ENCODE peak calls at places on chromosomes 5 and 9, in seven cellular contexts. T, Q, P, F, U, W and E are unnamed samples. For H3K4me1, the result is how much of the 10 kb centered on the place peaks cover.

GRCh38 chr5:124057161-124057814 is 545.3 kb downstream of the CSNK1G3 start:
- DNase-seq in P (no peak), U (no peak), Q (no peak), F (no peak), W (no peak), T (no peak), E (no peak)

GRCh38 chr5:149581192-149581861 is at the start of gene ARHGEF37:
- DNase-seq in P (peak), Q (no peak), T (no peak), F (peak), U (peak), W (peak), E (peak)

GRCh38 chr5:32520995-32521394 is 64.4 kb upstream of the SUB1 start:
- DNase-seq in W (no peak), P (no peak), U (no peak), Q (peak), F (no peak), T (no peak), E (no peak)

GRCh38 chr5:109063223-109063622 is 315.5 kb downstream of the FER start:
- DNase-seq in T (no peak), W (no peak), P (no peak), U (no peak), F (no peak), Q (peak), E (no peak)

GRCh38 chr9:37925786-37926736 is 22.1 kb upstream of the SLC25A51 start:
- DNase-seq in U (peak), W (no peak), T (no peak), P (no peak), F (no peak), Q (no peak), E (no peak)

GRCh38 chr9:137007060-137007815 is 10.9 kb upstream of the CLIC3 start:
- DNase-seq in F (no peak), T (no peak), P (no peak), Q (peak), W (no peak), U (peak), E (no peak)

GRCh38 chr5:1744393-1745189 is 55.0 kb downstream of the MRPL36 start:
- DNase-seq in U (no peak), Q (no peak), F (no peak), W (no peak), T (no peak), P (peak), E (no peak)

GRCh38 chr5:20166496-20166895 is 178.5 kb upstream of the CDH18 start:
- DNase-seq in F (no peak), T (no peak), W (peak), P (no peak), Q (no peak), U (no peak), E (peak)

GRCh38 chr5:1405121-1405520 is 40.1 kb downstream of the SLC6A3 start:
- DNase-seq in W (no peak), Q (no peak), T (no peak), P (no peak), F (no peak), U (no peak), E (no peak)

GRCh38 chr5:45512521-45512920 is 183.7 kb downstream of the HCN1 start:
- DNase-seq in Q (no peak), F (no peak), U (no peak), W (no peak), P (no peak), T (no peak), E (peak)

GRCh38 chr9:93304574-93305496 is 120.9 kb downstream of the WNK2 start:
- DNase-seq in Q (peak), F (peak), U (peak), T (peak), W (peak), P (peak), E (peak)

GRCh38 chr5:117473075-117473595 is 898.5 kb upstream of the SEMA6A start:
- DNase-seq in W (no peak), U (no peak), Q (no peak), T (no peak), F (peak), P (no peak), E (no peak)

GRCh38 chr5:93894471-93895354 is 153.3 kb upstream of the POU5F2 start:
- DNase-seq in Q (peak), U (no peak), F (no peak), P (no peak), W (no peak), T (no peak), E (no peak)

GRCh38 chr5:88607492-88607891 is 275.5 kb downstream of the MEF2C start:
- DNase-seq in U (no peak), F (no peak), P (no peak), T (no peak), W (no peak), Q (no peak), E (no peak)

GRCh38 chr9:107246259-107247254 is 36.5 kb upstream of the RAD23B start:
- DNase-seq in T (no peak), Q (peak), U (peak), W (no peak), P (peak), F (no peak), E (peak)

GRCh38 chr5:179393078-179393477 is 47.8 kb upstream of the ADAMTS2 start:
- DNase-seq in U (peak), F (no peak), T (no peak), Q (peak), P (peak), W (peak), E (no peak)

GRCh38 chr9:17462869-17463464 is 115.9 kb upstream of the SH3GL2 start:
- DNase-seq in T (no peak), U (peak), P (no peak), Q (peak), F (peak), W (peak), E (peak)

GRCh38 chr9:20209421-20210340 is 412.6 kb downstream of the MLLT3 start:
- DNase-seq in F (no peak), U (no peak), T (no peak), P (no peak), W (no peak), Q (no peak), E (no peak)

GRCh38 chr5:173642895-173643481 is 26.5 kb upstream of the BOD1 start:
- DNase-seq in Q (no peak), P (peak), W (no peak), F (no peak), U (no peak), T (no peak), E (no peak)

GRCh38 chr5:158121678-158122077 is 262.7 kb upstream of the CLINT1 start:
- DNase-seq in T (no peak), P (no peak), W (no peak), F (no peak), U (no peak), Q (no peak), E (peak)

GRCh38 chr5:96080557-96080956 is 118.9 kb upstream of the ELL2 start:
- DNase-seq in F (no peak), U (peak), P (no peak), T (no peak), Q (peak), W (no peak), E (peak)

GRCh38 chr5:138148811-138149210 is 9.6 kb upstream of the NME5 start:
- DNase-seq in P (no peak), T (no peak), F (no peak), U (peak), W (no peak), Q (peak), E (no peak)

GRCh38 chr9:91253488-91253887 is 108.2 kb downstream of the AUH start:
- DNase-seq in F (no peak), T (no peak), W (no peak), U (peak), P (no peak), Q (peak), E (peak)

GRCh38 chr5:15601274-15601673 is 101.3 kb downstream of the FBXL7 start:
- DNase-seq in U (no peak), F (no peak), Q (peak), W (no peak), T (peak), P (no peak), E (peak)

GRCh38 chr5:172714491-172715420 is 56.2 kb downstream of the DUSP1 start:
- DNase-seq in P (peak), F (peak), T (no peak), Q (peak), W (peak), U (peak), E (peak)

GRCh38 chr5:154267516-154267915 is 77.0 kb downstream of the GALNT10 start:
- DNase-seq in U (no peak), T (no peak), P (no peak), Q (no peak), W (no peak), F (no peak), E (no peak)

GRCh38 chr9:128685022-128685332 is 4.0 kb upstream of the SET start:
- DNase-seq in T (no peak), W (no peak), Q (no peak), U (no peak), P (no peak), F (no peak), E (no peak)

GRCh38 chr5:102815084-102815483 is 60.0 kb downstream of the PAM start:
- DNase-seq in T (no peak), U (no peak), W (no peak), F (no peak), P (no peak), Q (no peak), E (no peak)

GRCh38 chr5:102813740-102814139 is 58.6 kb downstream of the PAM start:
- DNase-seq in U (no peak), W (no peak), F (no peak), Q (no peak), P (no peak), T (no peak), E (no peak)

GRCh38 chr5:102815560-102816324 is 60.6 kb downstream of the PAM start:
- DNase-seq in W (no peak), Q (no peak), P (no peak), U (no peak), F (no peak), T (no peak), E (no peak)

GRCh38 chr5:102818934-102819333 is 63.8 kb downstream of the PAM start:
- DNase-seq in F (no peak), U (no peak), T (no peak), W (no peak), Q (no peak), P (no peak), E (no peak)

GRCh38 chr5:102818345-102818744 is 63.2 kb downstream of the PAM start:
- DNase-seq in F (no peak), T (no peak), P (no peak), W (no peak), U (no peak), Q (no peak), E (no peak)
- H3K4me1 ChIP-seq in F (under half), T (under half), P (under half), W (under half), U (under half), Q (under half), E (under half)

GRCh38 chr9:131148966-131149677 is 23.7 kb downstream of the NUP214 start:
- DNase-seq in Q (no peak), T (no peak), F (no peak), P (no peak), U (no peak), W (no peak), E (peak)

GRCh38 chr9:131149678-131150033 is 24.3 kb downstream of the NUP214 start:
- DNase-seq in Q (no peak), T (no peak), W (no peak), U (no peak), F (no peak), P (no peak), E (no peak)

DNA sequence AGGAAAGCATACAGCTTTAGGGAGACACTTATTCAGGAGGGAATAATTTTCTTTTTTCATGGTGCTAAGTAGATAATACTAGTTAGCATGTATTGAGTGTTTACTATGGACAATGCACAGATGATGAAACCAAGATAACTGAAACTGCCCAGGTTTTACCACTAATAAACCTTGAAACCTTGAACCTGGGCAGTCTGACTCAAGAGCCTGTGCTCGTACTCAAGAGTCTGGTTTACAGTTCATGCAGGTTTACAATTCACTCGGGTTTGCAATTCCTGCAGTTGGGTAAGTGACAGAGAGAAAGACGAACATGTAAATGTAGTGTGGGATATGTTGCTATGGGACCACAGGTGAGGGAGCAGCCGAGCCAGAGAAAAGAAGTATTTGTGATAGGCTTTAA is 28.2 kb downstream of the NUP214 start:
- DNase-seq in F (no peak), W (no peak), T (no peak), Q (no peak), U (no peak), P (no peak), E (no peak)
- H2BK5ac ChIP-seq in F (no peak), W (no peak), T (no peak), Q (no peak), U (no peak), P (no peak), E (no peak)

GRCh38 chr5:30959238-30959637 is 234.2 kb upstream of the CDH6 start:
- DNase-seq in P (no peak), W (no peak), T (no peak), Q (peak), F (no peak), U (no peak), E (peak)

GRCh38 chr5:30957591-30957990 is 235.9 kb upstream of the CDH6 start:
- DNase-seq in F (no peak), W (no peak), U (no peak), P (no peak), T (no peak), Q (no peak), E (peak)

GRCh38 chr5:30960041-30960440 is 233.4 kb upstream of the CDH6 start:
- DNase-seq in Q (peak), T (no peak), W (no peak), U (no peak), F (no peak), P (no peak), E (no peak)

DNA sequence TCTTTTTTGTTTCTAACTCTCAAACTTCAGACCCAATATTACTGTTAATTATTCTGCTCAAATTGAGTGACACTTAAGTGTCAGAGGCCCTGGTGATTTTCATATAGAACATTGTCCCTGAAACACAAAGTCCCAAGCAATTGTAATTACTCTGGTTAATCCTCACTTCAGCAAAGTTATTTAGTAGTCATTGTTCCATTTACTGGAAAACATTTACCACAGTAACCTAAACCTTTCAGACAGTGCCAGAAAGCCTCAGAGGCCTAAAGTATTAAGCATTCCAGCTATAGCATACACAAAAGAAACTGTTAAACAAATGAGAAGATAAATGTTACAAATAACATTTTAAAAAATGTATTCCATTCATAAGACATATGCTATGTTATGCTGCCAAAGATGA is 237.2 kb upstream of the CDH6 start:
- DNase-seq in W (no peak), T (no peak), P (no peak), Q (no peak), F (no peak), U (no peak), E (no peak)
- H3K4me1 ChIP-seq in W (under half), T (under half), P (under half), Q (under half), F (under half), U (under half), E (under half)

GRCh38 chr9:42396318-42396717 is 212.9 kb downstream of the SPATA31A6 start:
- DNase-seq in Q (no peak), U (no peak), W (no peak), P (no peak), T (no peak), F (no peak), E (no peak)
- H2BK5ac ChIP-seq in Q (no peak), U (no peak), W (no peak), P (no peak), T (no peak), F (no peak), E (no peak)

DNA sequence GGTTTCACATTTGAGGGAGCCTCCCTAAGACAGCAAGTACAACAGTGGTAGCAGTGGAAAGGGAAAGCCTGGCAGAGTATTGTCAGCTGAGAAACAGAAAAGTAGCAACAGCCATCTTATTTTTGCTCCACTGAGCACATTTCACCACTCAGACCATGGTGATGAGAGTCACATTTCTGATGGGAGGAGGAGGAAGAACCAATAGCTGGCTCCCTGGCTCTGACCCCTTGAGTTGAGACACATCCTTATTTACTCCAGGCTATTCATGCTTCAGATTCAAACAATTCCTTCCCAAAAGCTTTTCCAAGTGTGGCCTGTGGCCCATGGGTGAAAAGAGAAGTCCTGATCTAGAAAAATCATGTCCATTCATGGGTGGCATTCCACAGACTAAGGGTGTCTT is 236.3 kb downstream of the ARHGAP26 start:
- DNase-seq in P (no peak), U (no peak), F (no peak), T (no peak), Q (no peak), W (no peak), E (no peak)
- H3K4me1 ChIP-seq in P (under half), U (under half), F (under half), T (under half), Q (under half), W (under half), E (under half)

DNA sequence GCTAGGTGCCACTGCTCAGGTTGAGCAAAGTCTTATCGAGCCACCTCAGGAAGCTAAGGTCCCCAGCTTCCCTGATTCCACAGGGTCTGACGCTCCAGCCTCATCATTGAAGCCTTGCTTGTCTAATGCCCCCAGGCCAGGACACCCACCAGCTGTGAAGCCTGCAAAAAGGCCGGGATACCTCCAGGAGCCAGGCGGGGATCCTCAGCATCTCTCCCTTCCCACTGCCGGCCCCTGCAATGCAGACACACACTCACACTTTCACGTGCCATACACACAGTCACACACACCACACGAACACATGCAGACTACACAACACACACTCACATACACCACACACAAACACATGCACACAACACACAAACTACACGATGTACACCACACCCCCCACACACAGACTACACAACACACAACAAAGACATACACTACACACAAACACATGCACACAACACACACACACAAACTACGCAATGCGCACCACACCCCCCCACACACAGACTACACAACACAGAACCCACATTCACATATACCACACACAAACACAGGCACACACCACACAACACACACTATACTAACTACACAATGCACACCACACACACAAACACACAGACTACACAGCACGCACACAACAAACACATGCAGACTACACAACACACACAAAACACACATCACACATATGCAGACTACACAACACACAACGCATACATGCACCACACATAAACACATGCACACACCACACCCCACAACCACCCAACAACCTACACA is 17.8 kb upstream of the S1PR3 start:
- DNase-seq in W (no peak), U (peak), T (no peak), F (no peak), Q (no peak), P (no peak), E (peak)
- H2BK5ac ChIP-seq in W (no peak), U (no peak), T (peak), F (no peak), Q (peak), P (no peak), E (peak)

GRCh38 chr9:110128664-110129329 is 79.2 kb downstream of the C9orf152 start:
- DNase-seq in F (no peak), T (no peak), W (no peak), P (no peak), U (peak), Q (no peak), E (no peak)
- H3K4me1 ChIP-seq in F (under half), T (under half), W (half or more), P (under half), U (under half), Q (half or more), E (under half)

DNA sequence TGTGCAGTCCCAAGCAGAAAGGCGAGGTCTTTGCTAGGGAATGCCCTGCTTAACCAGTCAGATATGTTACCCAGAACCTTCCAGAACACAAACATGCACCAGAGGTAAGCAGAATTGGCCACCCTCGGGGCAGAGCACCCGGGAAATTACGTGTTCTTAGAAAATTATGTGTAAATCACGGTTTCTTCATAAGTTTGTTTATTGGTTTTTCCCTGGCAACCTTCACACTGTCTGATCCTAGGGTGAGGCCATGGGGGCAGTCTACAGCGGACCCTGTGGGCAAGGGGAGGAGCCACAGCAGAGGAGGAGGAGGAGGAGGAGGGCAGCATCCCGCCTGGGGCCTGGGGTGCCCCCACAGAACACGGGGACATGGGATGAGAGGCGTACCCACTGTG is 31.4 kb downstream of the RXRA start:
- DNase-seq in Q (no peak), W (peak), T (no peak), F (no peak), U (no peak), P (no peak), E (no peak)
- H2BK5ac ChIP-seq in Q (no peak), W (no peak), T (no peak), F (peak), U (no peak), P (no peak), E (no peak)

GRCh38 chr9:125514468-125514867 is 192.5 kb downstream of the MAPKAP1 start:
- DNase-seq in W (no peak), U (no peak), Q (no peak), P (no peak), F (no peak), T (no peak), E (no peak)

GRCh38 chr9:125510980-125511379 is 196.0 kb downstream of the MAPKAP1 start:
- DNase-seq in U (no peak), Q (no peak), T (no peak), W (no peak), P (no peak), F (no peak), E (no peak)

GRCh38 chr9:125513634-125514413 is 193.2 kb downstream of the MAPKAP1 start:
- DNase-seq in P (no peak), Q (peak), T (no peak), W (peak), U (peak), F (no peak), E (no peak)

GRCh38 chr9:125509476-125509875 is 197.5 kb downstream of the MAPKAP1 start:
- DNase-seq in P (no peak), F (no peak), T (no peak), Q (peak), U (peak), W (no peak), E (no peak)

DNA sequence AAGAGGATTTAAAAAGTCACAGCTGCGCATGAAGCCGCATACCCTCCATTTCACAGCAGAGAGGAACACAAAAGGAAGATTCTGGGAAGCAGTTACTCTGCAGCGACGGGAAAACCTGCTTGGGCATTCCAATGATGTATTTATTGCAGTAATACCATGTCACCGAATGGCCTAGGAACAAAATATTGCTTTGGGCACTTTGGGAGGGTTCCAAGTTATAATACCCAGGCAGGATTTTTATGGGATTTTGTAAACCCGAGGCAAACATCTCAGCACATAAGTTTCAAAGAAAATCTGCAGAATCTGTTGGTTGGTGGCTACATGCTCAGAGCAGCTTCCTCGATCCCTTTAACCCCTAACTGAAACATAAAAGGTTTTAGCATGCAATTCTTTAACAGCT is 195.2 kb downstream of the MAPKAP1 start:
- DNase-seq in T (no peak), W (no peak), P (no peak), U (no peak), F (no peak), Q (no peak), E (no peak)
- H3K4me1 ChIP-seq in T (under half), W (under half), P (under half), U (under half), F (under half), Q (under half), E (under half)